ENCODE peak calls at places on chromosomes 7 and 10, in six cellular contexts. One of them, this sample, is unnamed.

GRCh38 chr10:22086730-22087364 is 83.3 kb upstream of the DNAJC1 start:
- DNase-seq in lung: peak; percentile 58
- DNase-seq in NCI-H460: peak; percentile 60
- DNase-seq in Jurkat, Clone E6-1: no peak
- DNase-seq in psoas muscle: peak; percentile 80
- DNase-seq in NCI-H2029: peak; percentile 75
- DNase-seq in this sample: peak; percentile 76

GRCh38 chr7:69025249-69025648 is 573.0 kb upstream of the AUTS2 start:
- DNase-seq in lung: no peak
- DNase-seq in NCI-H460: no peak
- DNase-seq in Jurkat, Clone E6-1: no peak
- DNase-seq in psoas muscle: no peak
- DNase-seq in NCI-H2029: no peak
- DNase-seq in this sample: no peak

GRCh38 chr7:55534262-55534915 is 37.9 kb downstream of the VOPP1 start:
- DNase-seq in lung: peak; percentile 63
- DNase-seq in NCI-H460: no peak
- DNase-seq in Jurkat, Clone E6-1: peak; percentile 65
- DNase-seq in psoas muscle: no peak
- DNase-seq in NCI-H2029: no peak
- DNase-seq in this sample: no peak

GRCh38 chr7:125567686-125568085 is 638.1 kb upstream of the POT1 start:
- DNase-seq in lung: no peak
- DNase-seq in NCI-H460: no peak
- DNase-seq in Jurkat, Clone E6-1: no peak
- DNase-seq in psoas muscle: no peak
- DNase-seq in NCI-H2029: peak; percentile 84
- DNase-seq in this sample: no peak

GRCh38 chr10:123561145-123561448 is 105.1 kb upstream of the GPR26 start:
- DNase-seq in lung: no peak
- DNase-seq in NCI-H460: no peak
- DNase-seq in Jurkat, Clone E6-1: no peak
- DNase-seq in psoas muscle: no peak
- DNase-seq in NCI-H2029: no peak
- DNase-seq in this sample: peak; percentile 7

GRCh38 chr7:145582742-145583303 is 533.8 kb upstream of the CNTNAP2 start:
- DNase-seq in lung: no peak
- DNase-seq in NCI-H460: no peak
- DNase-seq in Jurkat, Clone E6-1: no peak
- DNase-seq in psoas muscle: no peak
- DNase-seq in NCI-H2029: no peak
- DNase-seq in this sample: no peak

GRCh38 chr7:55100962-55101327 is 82.1 kb downstream of the EGFR start:
- DNase-seq in lung: no peak
- DNase-seq in NCI-H460: no peak
- DNase-seq in Jurkat, Clone E6-1: no peak
- DNase-seq in psoas muscle: no peak
- DNase-seq in NCI-H2029: no peak
- DNase-seq in this sample: no peak

GRCh38 chr7:1698951-1699350 is 28.9 kb downstream of the ELFN1 start:
- DNase-seq in lung: no peak
- DNase-seq in NCI-H460: no peak
- DNase-seq in Jurkat, Clone E6-1: no peak
- DNase-seq in psoas muscle: no peak
- DNase-seq in NCI-H2029: no peak
- DNase-seq in this sample: peak; percentile 15

GRCh38 chr10:92727550-92727949 is 37.8 kb downstream of the HHEX start:
- DNase-seq in lung: no peak
- DNase-seq in NCI-H460: no peak
- DNase-seq in Jurkat, Clone E6-1: no peak
- DNase-seq in psoas muscle: no peak
- DNase-seq in NCI-H2029: no peak
- DNase-seq in this sample: no peak

GRCh38 chr10:49115796-49116508 is 630 bp upstream of the VSTM4 start:
- DNase-seq in lung: peak; percentile 21
- DNase-seq in NCI-H460: no peak
- DNase-seq in Jurkat, Clone E6-1: peak; percentile 42
- DNase-seq in psoas muscle: no peak
- DNase-seq in NCI-H2029: no peak
- DNase-seq in this sample: peak; percentile 29

GRCh38 chr10:28838908-28839307 is 161.6 kb downstream of the BAMBI start:
- DNase-seq in lung: no peak
- DNase-seq in NCI-H460: no peak
- DNase-seq in Jurkat, Clone E6-1: no peak
- DNase-seq in psoas muscle: no peak
- DNase-seq in NCI-H2029: peak; percentile 32
- DNase-seq in this sample: no peak

GRCh38 chr7:116443101-116443523 is 56.4 kb upstream of the CAV2 start:
- DNase-seq in lung: no peak
- DNase-seq in NCI-H460: peak; percentile 88
- DNase-seq in Jurkat, Clone E6-1: no peak
- DNase-seq in psoas muscle: no peak
- DNase-seq in NCI-H2029: no peak
- DNase-seq in this sample: no peak

GRCh38 chr7:2774935-2775334 is 69.2 kb downstream of the GNA12 start:
- DNase-seq in lung: no peak
- DNase-seq in NCI-H460: no peak
- DNase-seq in Jurkat, Clone E6-1: no peak
- DNase-seq in psoas muscle: no peak
- DNase-seq in NCI-H2029: no peak
- DNase-seq in this sample: no peak

This sample was measured in ureter.